ENCODE peak calls at places on chromosomes 5 and 9, in seven cellular contexts. J is Peyer's patch, E is heart left ventricle, R is lower lobe of right lung, Q is heart right ventricle, S is mammary epithelial cell, X is pancreas. D is an unnamed sample.

GRCh38 chr5:138177936-138178515 is 404 bp downstream of the BRD8 start:
- DNase-seq in J (peak; percentile 66), E (no peak), R (peak; percentile 61), Q (peak; percentile 13), S (peak; percentile 19), X (peak; percentile 19), D (peak; percentile 66)

GRCh38 chr5:7650755-7651154 is 200.2 kb downstream of the CFAP90 start:
- DNase-seq in J (no peak), E (no peak), R (no peak), Q (no peak), S (no peak), X (no peak), D (no peak)

GRCh38 chr5:134304306-134304705 is 62.7 kb downstream of the CDKL3 start:
- DNase-seq in J (no peak), E (no peak), R (no peak), Q (no peak), S (no peak), X (no peak), D (no peak)

GRCh38 chr5:112419050-112419595 is at the start of gene EPB41L4A:
- DNase-seq in J (peak; percentile 46), E (peak; percentile 46), R (peak; percentile 43), Q (peak; percentile 46), S (peak; percentile 46), X (peak; percentile 35), D (peak; percentile 35)

GRCh38 chr5:54895816-54896341 is 89.5 kb downstream of the ESM1 start:
- DNase-seq in J (no peak), E (no peak), R (no peak), Q (peak; percentile 29), S (peak; percentile 42), X (peak; percentile 37), D (peak; percentile 51)

GRCh38 chr5:74422671-74423070 is 217.9 kb downstream of the ENC1 start:
- DNase-seq in J (no peak), E (no peak), R (no peak), Q (no peak), S (peak; percentile 59), X (no peak), D (no peak)

GRCh38 chr5:135192351-135192750 is 158.3 kb upstream of the PITX1 start:
- DNase-seq in J (no peak), E (no peak), R (no peak), Q (no peak), S (no peak), X (no peak), D (no peak)

GRCh38 chr9:93903886-93904648 is 51.1 kb downstream of the BARX1 start:
- DNase-seq in J (no peak), E (no peak), R (no peak), Q (no peak), S (no peak), X (no peak), D (peak; percentile 32)

GRCh38 chr9:12849486-12850010 is 74.7 kb downstream of the LURAP1L start:
- DNase-seq in J (no peak), E (no peak), R (no peak), Q (no peak), S (no peak), X (no peak), D (no peak)

GRCh38 chr5:177468329-177469058 is 4.9 kb downstream of the DBN1 start:
- DNase-seq in J (no peak), E (peak; percentile 68), R (no peak), Q (no peak), S (no peak), X (no peak), D (no peak)

GRCh38 chr5:72788851-72789505 is 27.5 kb upstream of the TNPO1 start:
- DNase-seq in J (no peak), E (no peak), R (no peak), Q (no peak), S (peak; percentile 78), X (no peak), D (no peak)

GRCh38 chr5:40570408-40571129 is 109.1 kb upstream of the PTGER4 start:
- DNase-seq in J (no peak), E (no peak), R (no peak), Q (no peak), S (peak; percentile 68), X (no peak), D (no peak)

DNA sequence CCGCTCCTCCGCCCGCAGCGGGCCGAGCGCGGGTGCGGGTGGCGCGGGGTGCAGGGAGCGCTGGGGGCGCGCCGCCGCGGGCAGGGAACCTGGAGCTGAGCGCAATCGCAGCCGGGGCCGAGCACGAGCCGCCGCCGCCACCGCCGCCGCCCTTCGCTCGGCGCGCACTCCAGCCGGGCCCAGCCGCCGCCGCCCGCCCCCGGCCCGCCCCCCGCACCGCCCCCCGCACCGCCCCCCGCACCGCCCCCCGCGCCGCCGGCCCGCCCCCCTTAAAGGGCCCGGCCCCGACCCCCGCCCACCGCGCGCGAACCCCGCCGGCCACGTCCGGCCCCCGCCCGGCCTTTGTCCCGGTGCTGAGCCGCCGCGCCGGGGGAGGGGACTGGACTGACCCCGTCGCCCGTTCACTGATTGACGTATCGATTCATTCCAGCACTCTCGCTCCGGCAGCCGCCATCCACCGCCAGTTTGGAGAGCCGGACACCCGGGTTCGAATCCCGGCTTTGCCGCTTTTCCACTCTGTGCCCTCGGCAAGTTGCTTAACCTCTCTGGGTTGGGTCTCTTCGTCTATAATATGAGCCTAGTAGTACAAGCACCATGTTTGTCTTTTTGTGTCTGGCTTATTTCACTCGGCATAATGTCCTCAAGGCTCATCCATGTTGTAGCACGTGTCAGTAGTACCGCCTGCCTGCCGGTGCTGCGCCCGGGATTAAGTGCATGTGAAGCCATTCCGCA is at the start of gene SH3PXD2B:
- DNase-seq in J (peak; percentile 69), E (peak; percentile 75), R (peak; percentile 79), Q (peak; percentile 66), S (peak; percentile 40), X (peak; percentile 75), D (peak; percentile 86)
- H3K4me1 ChIP-seq in J (no peaks in the 10 kb centered on the region), E (peaks cover 43% of the 10 kb centered on the region), R (peaks cover 50% of the 10 kb centered on the region), Q (peaks cover 60% of the 10 kb centered on the region), S (peaks cover 21% of the 10 kb centered on the region), X (peaks cover 3% of the 10 kb centered on the region), D (no peaks in the 10 kb centered on the region)

GRCh38 chr9:111610149-111610548 is 10.7 kb upstream of the PTGR1 start:
- DNase-seq in J (no peak), E (no peak), R (no peak), Q (no peak), S (no peak), X (no peak), D (no peak)
- H3K27me3 ChIP-seq in J (no peaks in the 10 kb centered on the region), E (no peaks in the 10 kb centered on the region), R (peaks cover 7% of the 10 kb centered on the region), Q (peaks cover 17% of the 10 kb centered on the region), S (no peaks in the 10 kb centered on the region), X (no peaks in the 10 kb centered on the region), D (no peaks in the 10 kb centered on the region)

GRCh38 chr5:132391247-132391646 is 21.7 kb downstream of the SLC22A5 start:
- DNase-seq in J (peak; percentile 35), E (no peak), R (no peak), Q (no peak), S (no peak), X (no peak), D (no peak)
- H3K4me1 ChIP-seq in J (peaks cover 7% of the 10 kb centered on the region), E (peaks cover 43% of the 10 kb centered on the region), R (peaks cover 39% of the 10 kb centered on the region), Q (peaks cover 49% of the 10 kb centered on the region), S (peaks cover 43% of the 10 kb centered on the region), X (no peaks in the 10 kb centered on the region), D (peaks cover 23% of the 10 kb centered on the region)

GRCh38 chr5:170681013-170681433 is 102.5 kb upstream of the GABRP start:
- DNase-seq in J (no peak), E (peak; percentile 34), R (no peak), Q (peak; percentile 16), S (peak; percentile 29), X (peak; percentile 32), D (no peak)
- H3K27me3 ChIP-seq in J (no peaks in the 10 kb centered on the region), E (no peaks in the 10 kb centered on the region), R (peaks cover 33% of the 10 kb centered on the region), Q (peaks cover 16% of the 10 kb centered on the region), S (peaks cover 8% of the 10 kb centered on the region), X (no peaks in the 10 kb centered on the region), D (no peaks in the 10 kb centered on the region)

GRCh38 chr9:16721972-16722371 is 148.5 kb downstream of the BNC2 start:
- DNase-seq in J (peak; percentile 64), E (no peak), R (no peak), Q (peak; percentile 27), S (no peak), X (no peak), D (no peak)

GRCh38 chr9:16719921-16720320 is 150.5 kb downstream of the BNC2 start:
- DNase-seq in J (no peak), E (no peak), R (no peak), Q (no peak), S (no peak), X (no peak), D (no peak)

GRCh38 chr9:16718952-16719351 is 151.5 kb downstream of the BNC2 start:
- DNase-seq in J (no peak), E (no peak), R (no peak), Q (no peak), S (no peak), X (no peak), D (no peak)

GRCh38 chr9:16718296-16718695 is 152.2 kb downstream of the BNC2 start:
- DNase-seq in J (no peak), E (no peak), R (no peak), Q (no peak), S (no peak), X (no peak), D (no peak)

GRCh38 chr9:16720386-16720785 is 150.1 kb downstream of the BNC2 start:
- DNase-seq in J (no peak), E (no peak), R (no peak), Q (no peak), S (no peak), X (no peak), D (no peak)
- H3K4me1 ChIP-seq in J (no peaks in the 10 kb centered on the region), E (no peaks in the 10 kb centered on the region), R (no peaks in the 10 kb centered on the region), Q (no peaks in the 10 kb centered on the region), S (no peaks in the 10 kb centered on the region), X (no peaks in the 10 kb centered on the region), D (no peaks in the 10 kb centered on the region)

DNA sequence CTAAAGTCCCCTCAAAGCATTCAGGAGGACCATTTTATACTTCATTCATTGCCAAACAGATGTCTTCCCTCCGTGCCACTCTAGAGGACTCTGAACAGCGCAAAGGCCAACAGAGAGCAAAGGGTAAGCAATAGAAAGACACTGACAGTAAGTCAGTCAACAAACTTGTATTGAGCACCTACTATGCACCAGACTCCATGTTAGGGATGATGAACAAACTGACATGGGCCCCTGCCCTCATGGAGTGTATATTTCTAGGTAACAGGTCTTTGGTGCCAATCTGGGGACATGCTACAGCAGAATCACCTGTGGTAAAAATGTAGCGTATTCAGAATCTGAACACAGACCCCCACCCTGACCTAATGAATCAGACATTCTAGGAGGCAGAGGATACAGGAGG is 3.5 kb upstream of the ACO1 start:
- DNase-seq in J (no peak), E (no peak), R (no peak), Q (no peak), S (no peak), X (no peak), D (no peak)
- H3K27me3 ChIP-seq in J (no peaks in the 10 kb centered on the region), E (no peaks in the 10 kb centered on the region), R (no peaks in the 10 kb centered on the region), Q (no peaks in the 10 kb centered on the region), S (no peaks in the 10 kb centered on the region), X (no peaks in the 10 kb centered on the region), D (no peaks in the 10 kb centered on the region)

D was measured in right lobe of liver.